ENCODE peak calls at places on chromosomes 3 and 15, in five cellular contexts. B, A, E, Q and X are unnamed samples.
A peak's percentile ranks its signal among the peaks of the same experiment; 100 is the strongest.

GRCh38 chr3:149936812-149937230 is 33.9 kb downstream of the PFN2 start:
- DNase-seq in B (peak; percentile 52), A (peak; percentile 33), E (peak; percentile 80), Q (peak; percentile 17), X (peak; percentile 43)

GRCh38 chr3:132247211-132247610 is 70.0 kb upstream of the ACP3 start:
- DNase-seq in B (no peak), A (no peak), E (no peak), Q (no peak), X (no peak)

GRCh38 chr15:28100516-28101195 is 1.5 kb upstream of the OCA2 start:
- DNase-seq in B (no peak), A (no peak), E (no peak), Q (no peak), X (no peak)

GRCh38 chr3:172787746-172788145 is 37.2 kb downstream of the ECT2 start:
- DNase-seq in B (no peak), A (no peak), E (peak; percentile 62), Q (no peak), X (no peak)

GRCh38 chr3:36434682-36435426 is 54.5 kb downstream of the STAC start:
- DNase-seq in B (no peak), A (no peak), E (peak; percentile 22), Q (no peak), X (no peak)

GRCh38 chr3:196499061-196499460 is 4.5 kb downstream of the RNF168 start:
- DNase-seq in B (no peak), A (no peak), E (peak; percentile 46), Q (no peak), X (no peak)

GRCh38 chr3:24683511-24684384 is 189.1 kb upstream of the THRB start:
- DNase-seq in B (peak; percentile 68), A (peak; percentile 35), E (peak; percentile 91), Q (no peak), X (no peak)

GRCh38 chr15:76223521-76223920 is 87.7 kb downstream of the ETFA start:
- DNase-seq in B (no peak), A (no peak), E (no peak), Q (no peak), X (no peak)

GRCh38 chr15:71746719-71747118 is 63.6 kb upstream of the NR2E3 start:
- DNase-seq in B (no peak), A (no peak), E (no peak), Q (no peak), X (no peak)

GRCh38 chr15:42279234-42279723 is 6.0 kb upstream of the TMEM87A start:
- DNase-seq in B (no peak), A (no peak), E (no peak), Q (no peak), X (no peak)

GRCh38 chr15:92079047-92079446 is 225.5 kb downstream of the SLCO3A1 start:
- DNase-seq in B (no peak), A (no peak), E (no peak), Q (no peak), X (no peak)

GRCh38 chr3:128484404-128485282 is 8.4 kb downstream of the GATA2 start:
- DNase-seq in B (no peak), A (no peak), E (no peak), Q (no peak), X (no peak)

GRCh38 chr15:89874926-89875564 is 18.7 kb downstream of the AP3S2 start:
- DNase-seq in B (peak; percentile 36), A (peak; percentile 90), E (peak; percentile 83), Q (peak; percentile 82), X (peak; percentile 67)

GRCh38 chr3:64898941-64899340 is 211.1 kb upstream of the ADAMTS9 start:
- DNase-seq in B (no peak), A (no peak), E (no peak), Q (no peak), X (no peak)

GRCh38 chr3:30221622-30222021 is 384.8 kb upstream of the TGFBR2 start:
- DNase-seq in B (no peak), A (no peak), E (peak; percentile 45), Q (no peak), X (no peak)

GRCh38 chr15:27392163-27392562 is 421.2 kb downstream of the GABRG3 start:
- DNase-seq in B (no peak), A (no peak), E (no peak), Q (no peak), X (no peak)

GRCh38 chr3:184691397-184692131 is 20.3 kb downstream of the MAGEF1 start:
- DNase-seq in B (no peak), A (no peak), E (peak; percentile 19), Q (no peak), X (no peak)

GRCh38 chr3:150345021-150345538 is 63.0 kb upstream of the TSC22D2 start:
- DNase-seq in B (peak; percentile 71), A (peak; percentile 61), E (no peak), Q (no peak), X (no peak)

GRCh38 chr15:59244337-59244736 is 37.7 kb downstream of the LDHAL6B start:
- DNase-seq in B (no peak), A (peak; percentile 65), E (no peak), Q (no peak), X (no peak)

GRCh38 chr3:10992017-10992945 is at the start of gene SLC6A1:
- DNase-seq in B (no peak), A (no peak), E (no peak), Q (no peak), X (no peak)

GRCh38 chr3:161851941-161852566 is 355.4 kb downstream of the OTOL1 start:
- DNase-seq in B (peak; percentile 38), A (peak; percentile 2), E (peak; percentile 70), Q (no peak), X (no peak)

GRCh38 chr15:77609558-77609957 is 23.2 kb downstream of the LINGO1 start:
- DNase-seq in B (no peak), A (no peak), E (no peak), Q (no peak), X (no peak)

GRCh38 chr3:10160925-10161324 is 3.8 kb upstream of the IRAK2 start:
- DNase-seq in B (no peak), A (no peak), E (no peak), Q (no peak), X (no peak)

GRCh38 chr3:136093771-136094170 is 102.4 kb downstream of the MSL2 start:
- DNase-seq in B (no peak), A (no peak), E (peak; percentile 26), Q (no peak), X (no peak)

GRCh38 chr3:58306662-58307286 is 454 bp downstream of the HTD2 start:
- DNase-seq in B (no peak), A (peak; percentile 49), E (peak; percentile 42), Q (peak; percentile 16), X (peak; percentile 62)

GRCh38 chr3:86948840-86949239 is 42.1 kb downstream of the VGLL3 start:
- DNase-seq in B (no peak), A (no peak), E (peak; percentile 94), Q (no peak), X (no peak)

GRCh38 chr15:73956276-73957086 is 30.2 kb downstream of the LOXL1 start:
- DNase-seq in B (peak; percentile 99), A (no peak), E (peak; percentile 83), Q (no peak), X (no peak)

GRCh38 chr3:188712257-188712924 is 459.4 kb upstream of the TPRG1 start:
- DNase-seq in B (no peak), A (no peak), E (peak; percentile 94), Q (no peak), X (no peak)